ENCODE peak calls at places on chromosome 16, in eight cellular contexts. D is sigmoid colon, V is GM12878, E is transverse colon, I is endothelial cell of umbilical vein, R is prostate gland, A is GM12891, U is stomach. T is an unnamed sample.

GRCh38 chr16:27067138-27067537 is 411 bp downstream of the C16orf82 start:
- DNase-seq in A (no peak), V (no peak), R (no peak), E (no peak), I (no peak), D (no peak), U (no peak), T (no peak)

GRCh38 chr16:4749700-4750257 is 15.4 kb downstream of the DNAAF8 start:
- DNase-seq in E (no peak), R (no peak), A (no peak), I (no peak), D (no peak), U (no peak), V (no peak), T (no peak)

GRCh38 chr16:15573274-15573895 is 69.6 kb downstream of the MARF1 start:
- DNase-seq in I (no peak), D (no peak), V (no peak), A (no peak), U (no peak), E (no peak), R (no peak), T (no peak)

GRCh38 chr16:83552193-83552592 is 255.6 kb upstream of the HSBP1 start:
- DNase-seq in D (no peak), E (no peak), A (no peak), V (no peak), I (no peak), U (no peak), R (no peak), T (no peak)

GRCh38 chr16:89017956-89018604 is 41.1 kb upstream of the CBFA2T3 start:
- DNase-seq in R (no peak), E (no peak), U (no peak), V (no peak), I (no peak), A (no peak), D (peak), T (no peak)

GRCh38 chr16:17469011-17469741 is 1.6 kb downstream of the XYLT1 start:
- DNase-seq in I (no peak), A (no peak), E (peak), R (no peak), U (no peak), D (no peak), V (no peak), T (no peak)

GRCh38 chr16:29756654-29757053 is 10.9 kb upstream of the C16orf54 start:
- DNase-seq in R (no peak), D (no peak), V (no peak), U (no peak), E (no peak), I (no peak), A (no peak), T (no peak)

GRCh38 chr16:75761111-75761510 is 34.8 kb upstream of the CPHXL start:
- DNase-seq in R (no peak), I (no peak), U (no peak), A (no peak), E (no peak), V (no peak), D (no peak), T (no peak)

GRCh38 chr16:82456683-82457082 is 170.1 kb upstream of the CDH13 start:
- DNase-seq in I (peak), V (no peak), D (no peak), A (peak), E (peak), R (peak), U (peak), T (peak)

GRCh38 chr16:85390511-85391174 is 222.5 kb upstream of the GSE1 start:
- DNase-seq in U (peak), D (peak), E (peak), A (no peak), I (no peak), V (no peak), R (peak), T (no peak)

GRCh38 chr16:89738538-89739317 is 17.4 kb downstream of the ZNF276 start:
- DNase-seq in R (no peak), A (no peak), I (no peak), D (no peak), E (no peak), V (no peak), U (no peak), T (no peak)

GRCh38 chr16:554640-555413 is 5.4 kb upstream of the PRR35 start:
- DNase-seq in D (no peak), A (no peak), R (peak), E (peak), U (no peak), I (peak), V (no peak), T (no peak)

GRCh38 chr16:19092653-19093410 is 20.9 kb upstream of the ITPRIPL2 start:
- DNase-seq in E (no peak), D (no peak), V (no peak), A (no peak), U (no peak), R (no peak), I (no peak), T (no peak)

GRCh38 chr16:46607529-46607928 is 13.7 kb downstream of the SHCBP1 start:
- DNase-seq in D (no peak), E (no peak), V (no peak), I (peak), R (no peak), U (no peak), A (no peak), T (no peak)

GRCh38 chr16:84052071-84052622 is 9.6 kb upstream of the SLC38A8 start:
- DNase-seq in V (no peak), E (no peak), D (peak), R (no peak), I (no peak), U (no peak), A (no peak), T (no peak)

GRCh38 chr16:68685685-68686478 is 40.8 kb downstream of the CDH3 start:
- DNase-seq in R (no peak), U (no peak), I (no peak), E (no peak), V (no peak), D (no peak), A (no peak), T (no peak)

GRCh38 chr16:70653809-70654771 is 7.7 kb downstream of the IL34 start:
- DNase-seq in D (peak), U (peak), V (peak), A (peak), R (peak), E (peak), I (peak), T (peak)

GRCh38 chr16:4847774-4848587 is 700 bp downstream of the UBN1 start:
- DNase-seq in D (peak), E (peak), V (no peak), R (peak), A (peak), U (peak), I (peak), T (peak)

GRCh38 chr16:84482951-84483881 is 21.2 kb downstream of the MEAK7 start:
- DNase-seq in I (no peak), D (no peak), V (no peak), E (no peak), U (peak), R (no peak), A (no peak), T (no peak)

GRCh38 chr16:53480394-53480793 is 22.6 kb downstream of the AKTIP start:
- DNase-seq in V (no peak), E (no peak), A (no peak), D (no peak), R (no peak), I (no peak), U (no peak), T (no peak)

GRCh38 chr16:8712589-8713361 is 38.4 kb downstream of the ABAT start:
- DNase-seq in D (no peak), E (no peak), A (no peak), I (no peak), V (no peak), R (no peak), U (no peak), T (no peak)

GRCh38 chr16:8713635-8714097 is 39.2 kb downstream of the ABAT start:
- DNase-seq in A (no peak), R (no peak), V (no peak), E (no peak), I (no peak), U (no peak), D (no peak), T (no peak)

GRCh38 chr16:8703693-8704092 is 29.3 kb downstream of the ABAT start:
- DNase-seq in E (no peak), D (no peak), U (no peak), V (no peak), A (no peak), R (no peak), I (no peak), T (no peak)

GRCh38 chr16:8704098-8704497 is 29.7 kb downstream of the ABAT start:
- DNase-seq in E (no peak), I (no peak), U (no peak), V (no peak), R (no peak), A (no peak), D (no peak), T (no peak)

GRCh38 chr16:8708546-8708945 is 34.1 kb downstream of the ABAT start:
- DNase-seq in U (no peak), D (no peak), R (no peak), E (no peak), V (no peak), A (no peak), I (no peak), T (no peak)
- TF ChIP-seq POLR2AphosphoS5 in U (no peak), D (no peak), R (no peak), E (no peak), V (no peak), A (no peak), I (no peak), T (no peak)

DNA sequence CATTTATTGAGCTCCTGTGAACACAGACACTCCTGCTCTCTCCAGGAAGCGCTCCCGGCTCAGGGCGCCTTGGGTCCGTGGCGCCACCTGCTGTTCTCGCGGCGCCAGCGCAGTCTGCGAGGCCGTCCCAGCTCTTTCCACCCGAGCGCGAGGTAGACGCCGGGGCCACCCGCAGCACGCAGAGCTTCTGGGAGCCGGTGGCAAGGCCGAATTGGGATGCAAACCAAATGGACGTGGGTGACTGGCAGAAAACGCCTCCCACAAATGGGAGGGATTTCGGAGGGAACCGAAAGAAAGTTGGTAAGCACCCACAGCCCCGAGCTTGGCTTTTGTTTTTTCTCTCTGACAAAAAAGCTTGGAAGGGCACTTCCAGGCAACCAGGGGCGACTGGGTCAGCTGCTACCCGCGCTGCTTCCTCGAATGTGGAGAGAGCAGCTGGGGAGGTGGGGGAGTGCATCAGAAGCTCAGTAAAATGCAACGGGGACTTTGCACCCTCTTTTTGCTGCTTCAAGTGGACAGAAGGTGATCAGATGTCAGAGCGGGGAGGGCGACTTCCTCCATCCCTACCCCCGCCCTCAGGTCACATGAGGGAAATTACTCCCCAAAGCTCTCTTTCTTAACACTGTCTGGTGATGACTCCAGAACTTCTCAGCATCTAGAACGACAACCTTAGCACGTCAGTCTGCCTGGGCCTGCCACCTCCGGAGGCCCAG is 13.5 kb upstream of the N4BP1 start:
- DNase-seq in A (peak), V (peak), I (peak), E (peak), R (peak), D (peak), U (peak), T (peak)
- TF ChIP-seq POLR2AphosphoS5 in A (no peak), V (no peak), I (no peak), E (no peak), R (peak), D (no peak), U (peak), T (no peak)

DNA sequence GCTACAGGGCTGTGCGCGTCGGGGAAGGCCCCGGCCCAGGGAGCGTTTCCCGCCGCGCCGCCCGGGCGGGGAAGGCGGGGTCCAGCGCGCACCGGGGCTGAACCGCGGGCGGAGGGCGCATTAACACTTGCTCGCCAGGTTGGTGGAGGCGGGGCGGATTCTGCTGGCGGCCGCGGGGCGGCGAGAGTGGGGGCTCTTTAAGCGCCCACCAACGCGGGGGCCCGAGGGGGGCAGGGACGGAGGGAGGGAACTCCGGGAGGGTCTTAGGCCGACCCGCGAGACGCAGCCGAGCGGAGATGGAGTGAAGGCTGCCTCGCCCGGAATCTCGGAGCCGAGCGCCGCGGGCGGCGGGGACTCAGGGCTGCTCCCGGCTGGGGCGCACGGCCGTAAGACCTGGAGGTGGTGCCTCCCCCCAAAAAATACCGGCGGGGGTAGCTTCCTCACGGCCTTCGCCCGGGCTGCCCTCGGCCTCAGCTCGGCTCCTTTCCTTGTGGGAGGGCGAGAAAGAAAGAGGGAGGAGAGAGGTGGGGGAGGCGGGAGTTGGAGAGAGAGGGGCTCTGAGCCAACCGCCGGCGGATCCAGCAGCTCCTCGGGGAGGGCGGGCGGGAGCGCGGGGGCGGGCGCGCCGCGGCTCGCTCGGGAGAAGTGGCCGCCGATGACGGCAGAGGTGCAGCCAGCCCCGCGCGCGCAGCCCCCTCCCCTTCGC is 415 bp upstream of the FOXF1 start:
- DNase-seq in D (peak), A (no peak), V (no peak), U (peak), E (peak), R (no peak), I (peak), T (no peak)
- TF ChIP-seq POLR2AphosphoS5 in D (peak), A (no peak), V (no peak), U (peak), E (peak), R (peak), I (peak), T (no peak)

DNA sequence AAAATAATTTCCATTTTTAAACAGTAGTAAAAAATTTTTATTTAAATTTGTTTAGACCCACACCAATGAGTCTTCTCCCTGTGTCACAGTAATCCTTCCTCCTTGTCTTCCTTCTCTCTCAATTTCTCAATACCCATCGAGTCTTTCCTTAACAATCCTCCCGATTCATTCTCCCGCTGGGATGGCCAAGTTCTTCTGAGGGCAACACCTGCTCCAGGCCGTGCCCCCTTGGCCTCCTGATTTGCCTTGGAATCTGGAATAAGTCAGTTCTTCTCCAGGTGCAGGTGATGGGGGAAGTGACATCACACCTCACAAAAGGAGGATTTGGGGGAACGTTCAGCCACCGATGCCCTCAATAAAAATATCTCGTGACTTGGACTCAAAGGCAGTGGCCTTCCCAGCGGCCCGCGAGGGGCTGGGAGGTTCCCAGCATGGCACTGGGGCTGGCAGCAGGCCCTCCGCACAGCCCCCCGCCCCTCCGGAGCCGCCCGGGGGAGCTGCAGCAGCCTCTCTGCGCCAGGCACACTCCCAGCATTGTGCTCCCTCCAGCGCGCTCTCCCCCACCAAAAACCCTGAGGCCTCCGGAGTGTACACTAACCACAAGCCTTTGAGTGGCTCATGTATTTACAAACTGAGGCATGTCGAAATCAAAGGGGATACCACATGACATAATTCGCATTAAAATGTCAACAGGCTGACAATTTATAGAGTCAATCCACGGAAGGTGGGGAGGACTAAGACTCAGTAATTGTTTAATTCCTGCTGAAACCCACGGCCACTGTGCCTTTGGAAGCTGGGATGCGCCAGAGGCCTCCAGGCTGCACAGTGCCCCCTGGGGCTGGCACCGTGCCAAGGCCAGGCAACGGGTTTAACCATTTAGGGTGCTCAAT is 120.5 kb downstream of the ZFHX3 start:
- DNase-seq in I (no peak), D (peak), V (no peak), U (no peak), R (peak), A (no peak), E (peak), T (peak)
- TF ChIP-seq POLR2AphosphoS5 in I (no peak), D (peak), V (no peak), U (peak), R (peak), A (no peak), E (no peak), T (peak)

GRCh38 chr16:7763111-7763510 is 430.5 kb downstream of the RBFOX1 start:
- DNase-seq in I (no peak), D (no peak), U (no peak), R (no peak), E (no peak), A (no peak), V (no peak), T (no peak)

GRCh38 chr16:7765079-7765550 is 432.5 kb downstream of the RBFOX1 start:
- DNase-seq in A (no peak), R (no peak), V (no peak), I (no peak), U (no peak), E (no peak), D (no peak), T (no peak)
- TF ChIP-seq POLR2AphosphoS5 in A (no peak), R (no peak), V (no peak), I (no peak), U (no peak), E (no peak), D (no peak), T (no peak)